ENCODE peak calls at places on chromosomes 2 and 18, in six cellular contexts. F is HepG2, Z is H1, C is K562, D is SK-N-SH, X is GM12878. N is an unnamed sample.

GRCh38 chr2:149365826-149366583 is 35.6 kb downstream of the LYPD6 start:
- DNase-seq in F (peak; percentile 29), Z (no peak), C (no peak), D (peak; percentile 17), X (no peak), N (no peak)

GRCh38 chr2:232523682-232524597 is 2.0 kb upstream of the CHRND start:
- DNase-seq in F (peak; percentile 65), Z (peak; percentile 90), C (peak; percentile 59), D (peak; percentile 87), X (no peak), N (peak; percentile 88)

GRCh38 chr2:237235383-237236095 is 149.8 kb downstream of the COPS8 start:
- DNase-seq in F (peak; percentile 12), Z (no peak), C (no peak), D (no peak), X (no peak), N (no peak)

GRCh38 chr2:61550375-61551209 is 12.4 kb upstream of the XPO1 start:
- DNase-seq in F (no peak), Z (no peak), C (no peak), D (no peak), X (no peak), N (no peak)

GRCh38 chr18:76558881-76559667 is 64.0 kb upstream of the ZNF516 start:
- DNase-seq in F (no peak), Z (no peak), C (no peak), D (no peak), X (no peak), N (no peak)

GRCh38 chr2:11540996-11541692 is 7.3 kb downstream of the GREB1 start:
- DNase-seq in F (no peak), Z (no peak), C (no peak), D (no peak), X (no peak), N (no peak)

GRCh38 chr2:169704160-169704713 is 10.0 kb downstream of the PHOSPHO2 start:
- DNase-seq in F (no peak), Z (no peak), C (no peak), D (no peak), X (no peak), N (no peak)

GRCh38 chr2:222709191-222709891 is 37.9 kb downstream of the MOGAT1 start:
- DNase-seq in F (peak; percentile 99), Z (peak; percentile 51), C (peak; percentile 65), D (no peak), X (no peak), N (peak; percentile 88)

GRCh38 chr2:187138240-187138639 is 289.3 kb upstream of the ZSWIM2 start:
- DNase-seq in F (peak; percentile 37), Z (no peak), C (no peak), D (peak; percentile 3), X (no peak), N (peak; percentile 38)

GRCh38 chr2:47321411-47322031 is 81.4 kb upstream of the MSH2 start:
- DNase-seq in F (no peak), Z (no peak), C (no peak), D (peak; percentile 70), X (no peak), N (no peak)

GRCh38 chr2:47720559-47720958 is 62.4 kb upstream of the MSH6 start:
- DNase-seq in F (no peak), Z (no peak), C (no peak), D (no peak), X (no peak), N (no peak)

GRCh38 chr2:213316001-213316735 is 31.9 kb downstream of the SPAG16 start:
- DNase-seq in F (no peak), Z (no peak), C (no peak), D (no peak), X (no peak), N (no peak)

GRCh38 chr2:212387146-212387545 is 151.5 kb downstream of the ERBB4 start:
- DNase-seq in F (no peak), Z (no peak), C (no peak), D (no peak), X (no peak), N (no peak)

GRCh38 chr2:120937736-120938131 is 202.1 kb downstream of the GLI2 start:
- DNase-seq in F (no peak), Z (no peak), C (no peak), D (no peak), X (no peak), N (no peak)

GRCh38 chr2:30631051-30631671 is 176.1 kb downstream of the CAPN13 start:
- DNase-seq in F (no peak), Z (no peak), C (no peak), D (no peak), X (peak; percentile 48), N (no peak)

GRCh38 chr18:67771271-67771670 is 254.8 kb upstream of the DSEL start:
- DNase-seq in F (no peak), Z (no peak), C (no peak), D (no peak), X (no peak), N (no peak)

GRCh38 chr2:108297436-108298141 is 8.9 kb downstream of the SULT1C2 start:
- DNase-seq in F (no peak), Z (no peak), C (no peak), D (no peak), X (no peak), N (peak; percentile 13)

GRCh38 chr2:111667542-111668273 is 216.3 kb downstream of the ANAPC1 start:
- DNase-seq in F (peak; percentile 64), Z (peak; percentile 24), C (no peak), D (no peak), X (no peak), N (peak; percentile 42)

GRCh38 chr2:150567771-150568278 is 80.4 kb upstream of the RND3 start:
- DNase-seq in F (no peak), Z (no peak), C (no peak), D (no peak), X (no peak), N (no peak)

GRCh38 chr2:186526281-186526680 is 40.2 kb downstream of the ZC3H15 start:
- DNase-seq in F (no peak), Z (no peak), C (no peak), D (no peak), X (no peak), N (no peak)

GRCh38 chr2:28662044-28662443 is 89.6 kb upstream of the PPP1CB start:
- DNase-seq in F (no peak), Z (no peak), C (no peak), D (no peak), X (no peak), N (peak; percentile 24)

GRCh38 chr18:12015697-12016062 is 34.4 kb downstream of the IMPA2 start:
- DNase-seq in F (no peak), Z (no peak), C (no peak), D (no peak), X (no peak), N (no peak)

GRCh38 chr2:71136174-71136573 is 5.7 kb downstream of the MPHOSPH10 start:
- DNase-seq in F (peak; percentile 79), Z (no peak), C (no peak), D (no peak), X (no peak), N (no peak)

GRCh38 chr2:104858325-104858978 is 4.5 kb downstream of the POU3F3 start:
- DNase-seq in F (no peak), Z (no peak), C (no peak), D (no peak), X (no peak), N (no peak)
- H3K4me3 ChIP-seq in F (no peak overlapping the region), Z (no peak overlapping the region), C (no peak overlapping the region), D (no peak overlapping the region), X (no peak overlapping the region), N (no peak overlapping the region)

GRCh38 chr2:205764502-205764815 is 82.2 kb downstream of the NRP2 start:
- DNase-seq in F (no peak), Z (no peak), C (no peak), D (no peak), X (no peak), N (no peak)
- TF ChIP-seq CHD2 in F (no peak), Z (no peak), C (no peak), D (no peak), X (no peak), N (no peak)

GRCh38 chr2:198901894-198902293 is 555.8 kb downstream of the SATB2 start:
- DNase-seq in F (no peak), Z (no peak), C (peak; percentile 23), D (peak; percentile 8), X (no peak), N (peak; percentile 28)

GRCh38 chr2:198900141-198900540 is 557.6 kb downstream of the SATB2 start:
- DNase-seq in F (no peak), Z (no peak), C (no peak), D (no peak), X (no peak), N (no peak)

GRCh38 chr2:198905881-198906612 is 551.7 kb downstream of the SATB2 start:
- DNase-seq in F (no peak), Z (no peak), C (no peak), D (no peak), X (peak; percentile 45), N (no peak)
- H3K4me3 ChIP-seq in F (no peak overlapping the region), Z (no peak overlapping the region), C (no peak overlapping the region), D (no peak overlapping the region), X (no peak overlapping the region), N (no peak overlapping the region)

GRCh38 chr2:45944075-45944474 is 292.6 kb downstream of the PRKCE start:
- DNase-seq in F (no peak), Z (no peak), C (no peak), D (no peak), X (no peak), N (no peak)

GRCh38 chr2:45945182-45945779 is 293.8 kb downstream of the PRKCE start:
- DNase-seq in F (no peak), Z (no peak), C (no peak), D (no peak), X (no peak), N (no peak)

GRCh38 chr2:45941758-45942738 is 290.6 kb downstream of the PRKCE start:
- DNase-seq in F (no peak), Z (no peak), C (no peak), D (no peak), X (no peak), N (no peak)

GRCh38 chr2:45943231-45944044 is 292.0 kb downstream of the PRKCE start:
- DNase-seq in F (no peak), Z (no peak), C (no peak), D (no peak), X (no peak), N (no peak)

DNA sequence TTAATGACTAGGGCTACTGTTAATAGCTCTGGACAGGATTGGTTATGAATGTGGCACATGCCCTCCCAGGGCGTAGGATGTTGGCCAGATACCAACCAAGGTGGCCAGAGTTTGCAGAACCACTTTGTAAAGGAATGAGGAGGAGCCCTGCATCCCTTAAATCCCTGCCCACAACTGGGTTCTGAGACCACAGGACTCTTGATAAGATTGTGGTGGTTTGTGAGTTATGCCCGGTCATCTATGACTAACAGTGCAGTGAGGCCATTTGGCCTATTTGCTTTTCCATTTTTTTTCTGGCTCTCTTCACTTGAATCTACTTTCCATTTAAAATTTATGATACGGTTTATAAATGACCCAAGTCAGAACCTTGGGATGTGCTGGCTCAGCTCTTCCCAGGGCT is 294.5 kb downstream of the PRKCE start:
- DNase-seq in F (no peak), Z (no peak), C (no peak), D (no peak), X (no peak), N (no peak)
- TF ChIP-seq CHD2 in F (no peak), Z (no peak), C (no peak), D (no peak), X (no peak), N (no peak)